ENCODE peak calls at places on chromosomes 12 and 14, in eight cellular contexts. R is SJSA1, M is left colon, O is HCT116, T is retinal pigment epithelial cell, K is NAMALWA, Y is esophagus squamous epithelium, Q is suprapubic skin. E is an unnamed sample.

GRCh38 chr12:19482036-19482435 is 42.7 kb downstream of the AEBP2 start:
- DNase-seq in O (no peak), R (no peak), M (no peak), K (no peak), Y (no peak), T (no peak), Q (no peak), E (no peak)

GRCh38 chr14:77508249-77508648 is 9.6 kb upstream of the ISM2 start:
- DNase-seq in Y (no peak), T (peak), Q (no peak), R (no peak), K (no peak), O (no peak), M (no peak), E (no peak)

GRCh38 chr14:89507521-89507920 is 90.5 kb upstream of the FOXN3 start:
- DNase-seq in R (peak), Q (no peak), K (no peak), M (no peak), T (peak), Y (no peak), O (peak), E (no peak)

GRCh38 chr12:11854011-11854499 is 204.6 kb downstream of the ETV6 start:
- DNase-seq in T (no peak), K (no peak), O (no peak), R (no peak), Q (no peak), M (peak), Y (no peak), E (no peak)

GRCh38 chr12:3102721-3103410 is 25.7 kb downstream of the TSPAN9 start:
- DNase-seq in O (no peak), K (no peak), Y (no peak), R (no peak), T (no peak), Q (no peak), M (no peak), E (no peak)

GRCh38 chr12:31368666-31369361 is 42.9 kb upstream of the SINHCAF start:
- DNase-seq in T (no peak), R (peak), Q (no peak), K (no peak), Y (no peak), M (peak), O (no peak), E (no peak)

GRCh38 chr12:52915637-52916036 is 10.8 kb upstream of the KRT8 start:
- DNase-seq in Y (no peak), O (no peak), R (no peak), Q (no peak), T (no peak), K (no peak), M (no peak), E (no peak)

GRCh38 chr12:31966558-31967205 is 7.5 kb downstream of the RESF1 start:
- DNase-seq in K (no peak), O (no peak), M (no peak), R (no peak), Q (no peak), Y (no peak), T (no peak), E (no peak)

GRCh38 chr12:47449797-47450196 is 256.0 kb downstream of the RPAP3 start:
- DNase-seq in R (no peak), O (no peak), K (no peak), Y (no peak), T (no peak), Q (no peak), M (no peak), E (no peak)

GRCh38 chr12:107317751-107318553 is 224.6 kb upstream of the CRY1 start:
- DNase-seq in Y (peak), K (peak), O (peak), M (peak), Q (peak), R (peak), T (peak), E (peak)

GRCh38 chr12:119068129-119068856 is 87.0 kb downstream of the SRRM4 start:
- DNase-seq in T (no peak), O (no peak), R (no peak), Y (no peak), Q (no peak), K (no peak), M (no peak), E (no peak)

GRCh38 chr12:75820848-75821578 is 210.6 kb downstream of the PHLDA1 start:
- DNase-seq in M (peak), K (no peak), O (no peak), R (no peak), Y (peak), Q (no peak), T (peak), E (no peak)

GRCh38 chr12:42119085-42119633 is 25.5 kb downstream of the GXYLT1 start:
- DNase-seq in O (no peak), K (no peak), R (peak), Q (no peak), M (no peak), Y (no peak), T (no peak), E (no peak)

GRCh38 chr12:4443616-4444015 is 2.0 kb downstream of the FGF6 start:
- DNase-seq in K (no peak), M (no peak), T (no peak), R (no peak), O (no peak), Y (no peak), Q (no peak), E (no peak)

GRCh38 chr14:60981626-60982455 is 796 bp downstream of the SLC38A6 start:
- DNase-seq in M (no peak), O (no peak), K (no peak), R (peak), T (peak), Q (no peak), Y (no peak), E (no peak)

GRCh38 chr12:121580959-121581680 is at the start of gene KDM2B:
- DNase-seq in R (peak), K (no peak), Q (no peak), Y (no peak), M (peak), O (no peak), T (no peak), E (no peak)

GRCh38 chr12:110765144-110765543 is 22.5 kb upstream of the PPP1CC start:
- DNase-seq in O (no peak), Q (no peak), M (peak), K (no peak), R (no peak), T (no peak), Y (no peak), E (no peak)

GRCh38 chr12:116295327-116296263 is 18.1 kb upstream of the MED13L start:
- DNase-seq in K (no peak), R (peak), Y (no peak), M (no peak), O (no peak), Q (no peak), T (no peak), E (no peak)

GRCh38 chr12:54624316-54625279 is 10.1 kb downstream of the LACRT start:
- DNase-seq in M (no peak), K (no peak), T (no peak), Y (no peak), O (no peak), Q (no peak), R (no peak), E (no peak)

GRCh38 chr12:105783983-105784947 is 354.5 kb downstream of the NUAK1 start:
- DNase-seq in O (no peak), R (no peak), Q (no peak), Y (no peak), T (no peak), M (no peak), K (peak), E (no peak)

GRCh38 chr12:96117460-96117859 is 76.7 kb upstream of the ELK3 start:
- DNase-seq in M (no peak), Q (no peak), O (no peak), R (no peak), K (no peak), Y (no peak), T (no peak), E (no peak)

GRCh38 chr12:75722714-75723200 is 211.3 kb upstream of the KRR1 start:
- DNase-seq in M (no peak), K (peak), R (peak), O (peak), Y (no peak), Q (no peak), T (peak), E (no peak)

GRCh38 chr14:65866906-65867305 is 454.4 kb downstream of the FUT8 start:
- DNase-seq in M (peak), T (no peak), Q (no peak), R (no peak), O (no peak), Y (no peak), K (no peak), E (no peak)

GRCh38 chr12:65608319-65608916 is 215.9 kb upstream of the HMGA2 start:
- DNase-seq in R (no peak), M (no peak), K (no peak), T (no peak), Q (no peak), O (no peak), Y (no peak), E (no peak)

GRCh38 chr12:30701056-30701455 is 5.4 kb upstream of the IPO8 start:
- DNase-seq in Y (no peak), K (no peak), R (no peak), M (no peak), T (no peak), Q (no peak), O (no peak), E (no peak)

GRCh38 chr14:68819260-68819691 is 26.4 kb upstream of the ZFP36L1 start:
- DNase-seq in M (peak), O (peak), R (no peak), Q (no peak), Y (no peak), K (no peak), T (peak), E (no peak)

GRCh38 chr12:56158926-56159461 is 835 bp downstream of the MYL6 start:
- DNase-seq in T (peak), R (peak), Q (peak), M (peak), O (no peak), K (peak), Y (peak), E (no peak)

GRCh38 chr12:57983858-57984505 is 42.6 kb downstream of the ATP23 start:
- DNase-seq in M (no peak), Q (no peak), T (no peak), Y (no peak), R (no peak), K (no peak), O (no peak), E (no peak)

GRCh38 chr12:16012086-16012485 is 101.0 kb downstream of the DERA start:
- DNase-seq in Q (no peak), K (no peak), R (no peak), O (no peak), T (peak), Y (no peak), M (peak), E (no peak)

GRCh38 chr12:79617696-79618095 is 73.1 kb downstream of the PAWR start:
- DNase-seq in M (no peak), Y (no peak), O (no peak), Q (no peak), R (no peak), T (no peak), K (no peak), E (no peak)